ENCODE peak calls at places on chromosomes 2 and 18, in five cellular contexts. X is HCEC 1CT; M is stimulated activated CD8-positive, alpha-beta memory T cell treated with anti-CD3 and anti-CD28 coated beads, Interleukin-15, amount 100 ng/mL, for 24 hours; E is fibroblast of the conjunctiva; B is PC-9. D is an unnamed sample.

GRCh38 chr2:215028231-215028630 is 110.2 kb downstream of the ABCA12 start:
- DNase-seq in M (no peak), X (peak), E (peak), B (no peak), D (no peak)

GRCh38 chr2:20444113-20444992 is 2.5 kb upstream of the RHOB start:
- DNase-seq in X (no peak), E (peak), M (no peak), B (no peak), D (no peak)

GRCh38 chr2:215833531-215834162 is 179.7 kb downstream of the MREG start:
- DNase-seq in M (no peak), E (peak), B (peak), X (peak), D (no peak)

GRCh38 chr18:48634975-48635374 is 96.1 kb downstream of the CTIF start:
- DNase-seq in M (no peak), B (no peak), X (no peak), E (no peak), D (no peak)

GRCh38 chr2:201781583-201782051 is 884 bp upstream of the ALS2 start:
- DNase-seq in X (peak), M (no peak), B (no peak), E (no peak), D (no peak)

GRCh38 chr2:174873457-174873856 is 109.2 kb upstream of the CHRNA1 start:
- DNase-seq in M (no peak), B (no peak), X (no peak), E (no peak), D (no peak)

GRCh38 chr18:53115876-53116585 is 776.0 kb downstream of the DCC start:
- DNase-seq in E (no peak), M (no peak), X (no peak), B (no peak), D (no peak)

GRCh38 chr2:32250290-32250689 is 14.4 kb downstream of the NLRC4 start:
- DNase-seq in X (no peak), E (no peak), B (no peak), M (no peak), D (no peak)

GRCh38 chr2:12910431-12910830 is 193.7 kb downstream of the TRIB2 start:
- DNase-seq in E (no peak), M (no peak), B (no peak), X (no peak), D (no peak)